ENCODE peak calls at places on chromosome 13, in five cellular contexts. One of them, this sample, is unnamed.

GRCh38 chr13:97300871-97301270 is 78.7 kb downstream of the MBNL2 start:
- DNase-seq in cardiac muscle cell: no peak
- DNase-seq in progenitor cell of endocrine pancreas: no peak
- DNase-seq in pancreas: no peak
- DNase-seq in psoas muscle: no peak
- DNase-seq in this sample: no peak

GRCh38 chr13:21069561-21070004 is 8.2 kb upstream of the LATS2 start:
- DNase-seq in psoas muscle: no peak
- DNase-seq in pancreas: no peak
- DNase-seq in cardiac muscle cell: no peak
- DNase-seq in progenitor cell of endocrine pancreas: no peak
- DNase-seq in this sample: no peak

GRCh38 chr13:25966086-25966485 is 85.7 kb downstream of the SHISA2 start:
- DNase-seq in progenitor cell of endocrine pancreas: no peak
- DNase-seq in psoas muscle: no peak
- DNase-seq in pancreas: no peak
- DNase-seq in cardiac muscle cell: no peak
- DNase-seq in this sample: no peak

GRCh38 chr13:20140487-20140886 is 20.4 kb downstream of the GJA3 start:
- DNase-seq in cardiac muscle cell: no peak
- DNase-seq in pancreas: no peak
- DNase-seq in psoas muscle: no peak
- DNase-seq in progenitor cell of endocrine pancreas: no peak
- DNase-seq in this sample: no peak

GRCh38 chr13:60642552-60642951 is 245.5 kb downstream of the TDRD3 start:
- DNase-seq in cardiac muscle cell: no peak
- DNase-seq in progenitor cell of endocrine pancreas: no peak
- DNase-seq in pancreas: no peak
- DNase-seq in psoas muscle: no peak
- DNase-seq in this sample: no peak

GRCh38 chr13:37349916-37350315 is 244.5 kb upstream of the CSNK1A1L start:
- DNase-seq in progenitor cell of endocrine pancreas: no peak
- DNase-seq in cardiac muscle cell: no peak
- DNase-seq in psoas muscle: no peak
- DNase-seq in pancreas: no peak
- DNase-seq in this sample: no peak

GRCh38 chr13:59415498-59415897 is 748.2 kb downstream of the DIAPH3 start:
- DNase-seq in cardiac muscle cell: peak
- DNase-seq in pancreas: no peak
- DNase-seq in psoas muscle: no peak
- DNase-seq in progenitor cell of endocrine pancreas: no peak
- DNase-seq in this sample: no peak

GRCh38 chr13:36344173-36344572 is 2.0 kb downstream of the SPART start:
- DNase-seq in progenitor cell of endocrine pancreas: no peak
- DNase-seq in pancreas: no peak
- DNase-seq in psoas muscle: no peak
- DNase-seq in cardiac muscle cell: no peak
- DNase-seq in this sample: no peak

GRCh38 chr13:44212633-44213387 is 160.8 kb upstream of the SERP2 start:
- DNase-seq in progenitor cell of endocrine pancreas: no peak
- DNase-seq in psoas muscle: no peak
- DNase-seq in cardiac muscle cell: no peak
- DNase-seq in pancreas: no peak
- DNase-seq in this sample: no peak

GRCh38 chr13:55893541-55893940 is 1247.2 kb upstream of the PRR20A start:
- DNase-seq in psoas muscle: no peak
- DNase-seq in cardiac muscle cell: no peak
- DNase-seq in progenitor cell of endocrine pancreas: no peak
- DNase-seq in pancreas: no peak
- DNase-seq in this sample: no peak

GRCh38 chr13:111092685-111093084 is 22.4 kb upstream of the ARHGEF7 start:
- DNase-seq in progenitor cell of endocrine pancreas: no peak
- DNase-seq in psoas muscle: no peak
- DNase-seq in pancreas: no peak
- DNase-seq in cardiac muscle cell: no peak
- DNase-seq in this sample: no peak

GRCh38 chr13:38530492-38530891 is 156.4 kb upstream of the FREM2 start:
- DNase-seq in cardiac muscle cell: peak
- DNase-seq in progenitor cell of endocrine pancreas: no peak
- DNase-seq in pancreas: no peak
- DNase-seq in psoas muscle: no peak
- DNase-seq in this sample: no peak

GRCh38 chr13:22110368-22110767 is 439.5 kb downstream of the FGF9 start:
- DNase-seq in psoas muscle: no peak
- DNase-seq in cardiac muscle cell: no peak
- DNase-seq in progenitor cell of endocrine pancreas: no peak
- DNase-seq in pancreas: peak
- DNase-seq in this sample: no peak

GRCh38 chr13:81302677-81303076 is 961.8 kb upstream of the SPRY2 start:
- DNase-seq in psoas muscle: no peak
- DNase-seq in cardiac muscle cell: no peak
- DNase-seq in pancreas: no peak
- DNase-seq in progenitor cell of endocrine pancreas: no peak
- DNase-seq in this sample: no peak

GRCh38 chr13:78499802-78500201 is 103.5 kb downstream of the POU4F1 start:
- DNase-seq in cardiac muscle cell: no peak
- DNase-seq in pancreas: no peak
- DNase-seq in progenitor cell of endocrine pancreas: no peak
- DNase-seq in psoas muscle: no peak
- DNase-seq in this sample: no peak

GRCh38 chr13:64289702-64290101 is 2874.1 kb upstream of the PCDH20 start:
- DNase-seq in psoas muscle: no peak
- DNase-seq in pancreas: no peak
- DNase-seq in progenitor cell of endocrine pancreas: no peak
- DNase-seq in cardiac muscle cell: no peak
- DNase-seq in this sample: no peak

GRCh38 chr13:80341771-80342271 is 895 bp upstream of the SPRY2 start:
- DNase-seq in psoas muscle: peak
- DNase-seq in progenitor cell of endocrine pancreas: peak
- DNase-seq in pancreas: peak
- DNase-seq in cardiac muscle cell: peak
- DNase-seq in this sample: peak

GRCh38 chr13:113968463-113969310 is 5.2 kb downstream of the C13orf46 start:
- DNase-seq in cardiac muscle cell: no peak
- DNase-seq in progenitor cell of endocrine pancreas: no peak
- DNase-seq in pancreas: peak
- DNase-seq in psoas muscle: peak
- DNase-seq in this sample: no peak
- TF ChIP-seq CTCF in cardiac muscle cell: no peak
- TF ChIP-seq CTCF in progenitor cell of endocrine pancreas: no peak
- TF ChIP-seq CTCF in pancreas: no peak
- TF ChIP-seq CTCF in psoas muscle: no peak
- TF ChIP-seq CTCF in this sample: no peak

GRCh38 chr13:23696610-23697009 is 126.4 kb downstream of the TNFRSF19 start:
- DNase-seq in pancreas: no peak
- DNase-seq in psoas muscle: no peak
- DNase-seq in cardiac muscle cell: no peak
- DNase-seq in progenitor cell of endocrine pancreas: no peak
- DNase-seq in this sample: no peak

GRCh38 chr13:23701646-23702045 is 131.4 kb downstream of the TNFRSF19 start:
- DNase-seq in pancreas: no peak
- DNase-seq in cardiac muscle cell: no peak
- DNase-seq in progenitor cell of endocrine pancreas: no peak
- DNase-seq in psoas muscle: peak
- DNase-seq in this sample: no peak

GRCh38 chr13:23697772-23698313 is 127.6 kb downstream of the TNFRSF19 start:
- DNase-seq in progenitor cell of endocrine pancreas: no peak
- DNase-seq in psoas muscle: no peak
- DNase-seq in pancreas: no peak
- DNase-seq in cardiac muscle cell: no peak
- DNase-seq in this sample: no peak

GRCh38 chr13:23701191-23701590 is 131.0 kb downstream of the TNFRSF19 start:
- DNase-seq in psoas muscle: no peak
- DNase-seq in pancreas: no peak
- DNase-seq in cardiac muscle cell: no peak
- DNase-seq in progenitor cell of endocrine pancreas: no peak
- DNase-seq in this sample: no peak

GRCh38 chr13:23699271-23699670 is 129.1 kb downstream of the TNFRSF19 start:
- DNase-seq in psoas muscle: no peak
- DNase-seq in progenitor cell of endocrine pancreas: no peak
- DNase-seq in cardiac muscle cell: no peak
- DNase-seq in pancreas: no peak
- DNase-seq in this sample: no peak
- TF ChIP-seq CTCF in psoas muscle: no peak
- TF ChIP-seq CTCF in progenitor cell of endocrine pancreas: no peak
- TF ChIP-seq CTCF in cardiac muscle cell: no peak
- TF ChIP-seq CTCF in pancreas: no peak
- TF ChIP-seq CTCF in this sample: no peak

GRCh38 chr13:72657379-72657778 is 70.0 kb downstream of the MZT1 start:
- DNase-seq in progenitor cell of endocrine pancreas: no peak
- DNase-seq in pancreas: no peak
- DNase-seq in psoas muscle: no peak
- DNase-seq in cardiac muscle cell: no peak
- DNase-seq in this sample: no peak
- TF ChIP-seq CTCF in progenitor cell of endocrine pancreas: no peak
- TF ChIP-seq CTCF in pancreas: no peak
- TF ChIP-seq CTCF in psoas muscle: no peak
- TF ChIP-seq CTCF in cardiac muscle cell: no peak
- TF ChIP-seq CTCF in this sample: no peak

DNA sequence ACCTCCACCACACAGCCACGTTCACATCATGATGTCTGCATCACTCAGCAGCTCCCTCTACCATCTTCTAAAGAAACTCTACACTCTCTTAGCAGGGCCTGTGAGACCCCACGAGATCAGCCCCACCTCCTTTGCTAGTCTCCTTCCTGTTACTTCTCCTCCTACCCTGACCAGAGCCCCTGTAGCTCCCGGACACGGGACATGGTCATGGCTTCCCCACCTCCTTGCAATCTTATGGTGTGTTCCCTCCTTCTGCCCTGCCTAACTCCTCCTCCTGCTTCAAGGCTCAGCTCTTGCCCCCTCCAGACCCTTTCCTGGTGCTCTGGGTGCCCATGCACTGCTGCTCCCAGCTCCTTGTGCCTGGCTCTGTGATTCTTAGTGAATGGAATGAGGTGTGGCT is 8.1 kb upstream of the MRPS31 start:
- DNase-seq in pancreas: no peak
- DNase-seq in progenitor cell of endocrine pancreas: no peak
- DNase-seq in cardiac muscle cell: no peak
- DNase-seq in psoas muscle: no peak
- DNase-seq in this sample: no peak
- TF ChIP-seq CTCF in pancreas: no peak
- TF ChIP-seq CTCF in progenitor cell of endocrine pancreas: no peak
- TF ChIP-seq CTCF in cardiac muscle cell: no peak
- TF ChIP-seq CTCF in psoas muscle: no peak
- TF ChIP-seq CTCF in this sample: no peak

DNA sequence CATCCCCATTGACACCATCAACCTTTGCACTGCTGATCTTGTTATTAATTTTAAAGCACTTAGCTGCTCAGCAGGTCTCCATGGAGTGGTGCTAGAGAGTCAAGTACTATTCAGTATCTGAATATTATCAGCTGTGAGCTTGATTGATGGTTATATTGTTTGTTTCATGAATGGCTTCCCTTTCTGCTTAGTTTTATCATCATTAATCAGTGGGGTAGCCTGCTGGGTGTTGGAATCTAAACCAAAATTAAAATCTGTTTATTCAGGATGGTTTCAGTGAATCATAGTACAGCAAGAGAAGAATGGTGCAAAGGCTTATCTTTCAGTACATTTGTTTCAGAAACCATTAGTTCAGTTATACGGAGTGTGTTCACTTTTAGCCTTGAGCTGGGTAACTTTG is 42.5 kb upstream of the SCEL start:
- DNase-seq in progenitor cell of endocrine pancreas: no peak
- DNase-seq in cardiac muscle cell: peak
- DNase-seq in psoas muscle: no peak
- DNase-seq in pancreas: no peak
- DNase-seq in this sample: no peak
- TF ChIP-seq CTCF in progenitor cell of endocrine pancreas: peak
- TF ChIP-seq CTCF in cardiac muscle cell: peak
- TF ChIP-seq CTCF in psoas muscle: peak
- TF ChIP-seq CTCF in pancreas: peak
- TF ChIP-seq CTCF in this sample: no peak

This sample was measured in endothelial cell.